ENCODE peak calls at places on chromosome 2, in six cellular contexts. X is activated CD4-positive, alpha-beta T cell treated with anti-CD3 and anti-CD28 coated beads for 4 hours; V is KBM-7; Y is NCI-H446; T is activated T-helper 1 cell treated with anti-CD3 and anti-CD28 coated beads, Interleukin-2, amount 50 U/mL, for 16 hours; P is lower lobe of right lung. S is an unnamed sample.

GRCh38 chr2:140577453-140577852 is 1553.4 kb downstream of the LRP1B start:
- DNase-seq in T (no peak), V (no peak), Y (no peak), P (no peak), X (no peak), S (no peak)

GRCh38 chr2:241853651-241854341 is 4.9 kb downstream of the PDCD1 start:
- DNase-seq in T (no peak), Y (no peak), V (no peak), P (peak), X (no peak), S (no peak)

GRCh38 chr2:39437522-39438296 is 624 bp upstream of the MAP4K3 start:
- DNase-seq in X (peak), Y (no peak), T (no peak), V (peak), P (peak), S (no peak)

GRCh38 chr2:180564051-180564450 is 416.4 kb upstream of the UBE2E3 start:
- DNase-seq in P (no peak), Y (no peak), T (no peak), V (no peak), X (no peak), S (no peak)

GRCh38 chr2:43609304-43609883 is 13.6 kb upstream of the THADA start:
- DNase-seq in T (no peak), X (peak), Y (peak), P (no peak), V (peak), S (peak)

GRCh38 chr2:62817995-62818713 is 112.6 kb downstream of the EHBP1 start:
- DNase-seq in Y (no peak), P (no peak), V (no peak), T (no peak), X (no peak), S (no peak)

GRCh38 chr2:40719414-40719813 is 267.5 kb upstream of the SLC8A1 start:
- DNase-seq in T (no peak), X (no peak), V (no peak), P (no peak), Y (no peak), S (no peak)

GRCh38 chr2:113981404-113982134 is 91.7 kb downstream of the ACTR3 start:
- DNase-seq in P (no peak), V (no peak), T (no peak), Y (no peak), X (no peak), S (no peak)

GRCh38 chr2:126855606-126856005 is 43.1 kb upstream of the TEX51 start:
- DNase-seq in V (no peak), Y (no peak), X (no peak), P (no peak), T (no peak), S (no peak)

GRCh38 chr2:10501980-10502802 is 54.1 kb upstream of the ODC1 start:
- DNase-seq in V (no peak), Y (no peak), T (no peak), X (no peak), P (no peak), S (no peak)

GRCh38 chr2:9281145-9281544 is 74.5 kb downstream of the ASAP2 start:
- DNase-seq in P (no peak), T (no peak), V (no peak), Y (no peak), X (no peak), S (no peak)

GRCh38 chr2:206085742-206086445 is at the start of gene INO80D:
- DNase-seq in V (peak), P (peak), T (peak), Y (peak), X (peak), S (peak)

GRCh38 chr2:209125291-209125690 is 298.6 kb upstream of the MAP2 start:
- DNase-seq in V (no peak), T (no peak), Y (no peak), P (no peak), X (no peak), S (no peak)

GRCh38 chr2:27428978-27429541 is 629 bp downstream of the NRBP1 start:
- DNase-seq in T (peak), Y (no peak), P (peak), V (peak), X (peak), S (peak)

GRCh38 chr2:1136807-1137663 is 186.4 kb downstream of the SNTG2 start:
- DNase-seq in X (no peak), P (no peak), T (no peak), V (no peak), Y (no peak), S (no peak)

GRCh38 chr2:65479528-65479927 is 47.1 kb upstream of the SPRED2 start:
- DNase-seq in X (no peak), P (no peak), T (no peak), Y (no peak), V (no peak), S (no peak)

GRCh38 chr2:28691774-28692281 is 59.8 kb upstream of the PPP1CB start:
- DNase-seq in X (no peak), Y (no peak), P (no peak), V (no peak), T (no peak), S (no peak)

GRCh38 chr2:222939208-222939846 is 78.5 kb downstream of the ACSL3 start:
- DNase-seq in V (peak), X (peak), Y (no peak), T (no peak), P (no peak), S (peak)

GRCh38 chr2:239394346-239394945 is 6.4 kb downstream of the HDAC4 start:
- DNase-seq in P (no peak), Y (no peak), V (no peak), X (no peak), T (no peak), S (no peak)